ENCODE peak calls at places on chromosomes 16 and 17, in eight cellular contexts. One of them, this sample, is unnamed.

GRCh38 chr17:74288785-74289184 is 14.8 kb downstream of the DNAI2 start:
- DNase-seq in fibroblast of pulmonary artery: no peak
- DNase-seq in NCI-H446 treated with DMSO at 0.1 percent for 48 hours: no peak
- DNase-seq in midbrain: no peak
- DNase-seq in cardiac muscle cell: no peak
- DNase-seq in nephron progenitor cell: no peak
- DNase-seq in NCI-H146: no peak
- DNase-seq in GM04504: no peak
- DNase-seq in this sample: no peak

GRCh38 chr17:74768069-74768762 is 7.9 kb downstream of the NAT9 start:
- DNase-seq in midbrain: peak; percentile 50
- DNase-seq in GM04504: peak; percentile 77
- DNase-seq in NCI-H146: no peak
- DNase-seq in nephron progenitor cell: no peak
- DNase-seq in fibroblast of pulmonary artery: peak; percentile 53
- DNase-seq in cardiac muscle cell: peak; percentile 51
- DNase-seq in NCI-H446 treated with DMSO at 0.1 percent for 48 hours: peak; percentile 52
- DNase-seq in this sample: peak; percentile 42

GRCh38 chr17:79840204-79840988 is 1.2 kb upstream of the CBX4 start:
- DNase-seq in midbrain: peak; percentile 9
- DNase-seq in fibroblast of pulmonary artery: peak; percentile 64
- DNase-seq in cardiac muscle cell: peak; percentile 76
- DNase-seq in NCI-H146: peak; percentile 44
- DNase-seq in GM04504: no peak
- DNase-seq in NCI-H446 treated with DMSO at 0.1 percent for 48 hours: no peak
- DNase-seq in nephron progenitor cell: peak; percentile 51
- DNase-seq in this sample: peak; percentile 74

GRCh38 chr16:19085679-19086200 is 18.3 kb downstream of the COQ7 start:
- DNase-seq in nephron progenitor cell: no peak
- DNase-seq in fibroblast of pulmonary artery: peak; percentile 33
- DNase-seq in GM04504: no peak
- DNase-seq in cardiac muscle cell: peak; percentile 67
- DNase-seq in NCI-H446 treated with DMSO at 0.1 percent for 48 hours: no peak
- DNase-seq in midbrain: no peak
- DNase-seq in NCI-H146: no peak
- DNase-seq in this sample: peak; percentile 42

GRCh38 chr17:37283414-37283961 is 92.3 kb upstream of the C17orf78 start:
- DNase-seq in fibroblast of pulmonary artery: peak; percentile 37
- DNase-seq in NCI-H446 treated with DMSO at 0.1 percent for 48 hours: no peak
- DNase-seq in cardiac muscle cell: peak; percentile 59
- DNase-seq in midbrain: no peak
- DNase-seq in NCI-H146: no peak
- DNase-seq in GM04504: no peak
- DNase-seq in nephron progenitor cell: no peak
- DNase-seq in this sample: no peak

GRCh38 chr16:4508806-4509205 is 29.8 kb downstream of the CDIP1 start:
- DNase-seq in fibroblast of pulmonary artery: no peak
- DNase-seq in midbrain: no peak
- DNase-seq in NCI-H146: no peak
- DNase-seq in nephron progenitor cell: no peak
- DNase-seq in cardiac muscle cell: no peak
- DNase-seq in NCI-H446 treated with DMSO at 0.1 percent for 48 hours: no peak
- DNase-seq in GM04504: no peak
- DNase-seq in this sample: no peak

GRCh38 chr16:53781023-53781605 is 77.2 kb downstream of the FTO start:
- DNase-seq in cardiac muscle cell: no peak
- DNase-seq in GM04504: no peak
- DNase-seq in NCI-H446 treated with DMSO at 0.1 percent for 48 hours: no peak
- DNase-seq in NCI-H146: peak; percentile 1
- DNase-seq in midbrain: no peak
- DNase-seq in nephron progenitor cell: no peak
- DNase-seq in fibroblast of pulmonary artery: no peak
- DNase-seq in this sample: peak; percentile 65

GRCh38 chr17:76734080-76734840 is 2.9 kb downstream of the SRSF2 start:
- DNase-seq in nephron progenitor cell: no peak
- DNase-seq in fibroblast of pulmonary artery: peak; percentile 63
- DNase-seq in NCI-H146: peak; percentile 8
- DNase-seq in GM04504: no peak
- DNase-seq in NCI-H446 treated with DMSO at 0.1 percent for 48 hours: no peak
- DNase-seq in midbrain: no peak
- DNase-seq in cardiac muscle cell: peak; percentile 60
- DNase-seq in this sample: peak; percentile 41

GRCh38 chr17:17783121-17783824 is 53.5 kb downstream of the SREBF1 start:
- DNase-seq in midbrain: peak; percentile 72
- DNase-seq in nephron progenitor cell: peak; percentile 83
- DNase-seq in fibroblast of pulmonary artery: peak; percentile 21
- DNase-seq in cardiac muscle cell: peak; percentile 47
- DNase-seq in NCI-H446 treated with DMSO at 0.1 percent for 48 hours: no peak
- DNase-seq in NCI-H146: peak; percentile 91
- DNase-seq in GM04504: no peak
- DNase-seq in this sample: peak; percentile 95

GRCh38 chr16:89137666-89138512 is 33.7 kb upstream of the CDH15 start:
- DNase-seq in fibroblast of pulmonary artery: no peak
- DNase-seq in GM04504: no peak
- DNase-seq in NCI-H146: no peak
- DNase-seq in nephron progenitor cell: no peak
- DNase-seq in cardiac muscle cell: no peak
- DNase-seq in midbrain: no peak
- DNase-seq in NCI-H446 treated with DMSO at 0.1 percent for 48 hours: no peak
- DNase-seq in this sample: no peak

GRCh38 chr16:85530370-85530739 is 82.8 kb upstream of the GSE1 start:
- DNase-seq in fibroblast of pulmonary artery: no peak
- DNase-seq in NCI-H446 treated with DMSO at 0.1 percent for 48 hours: no peak
- DNase-seq in GM04504: no peak
- DNase-seq in cardiac muscle cell: no peak
- DNase-seq in NCI-H146: no peak
- DNase-seq in nephron progenitor cell: no peak
- DNase-seq in midbrain: no peak
- DNase-seq in this sample: no peak

GRCh38 chr16:53911506-53911905 is 207.6 kb downstream of the FTO start:
- DNase-seq in NCI-H146: no peak
- DNase-seq in NCI-H446 treated with DMSO at 0.1 percent for 48 hours: no peak
- DNase-seq in cardiac muscle cell: no peak
- DNase-seq in fibroblast of pulmonary artery: no peak
- DNase-seq in nephron progenitor cell: no peak
- DNase-seq in GM04504: no peak
- DNase-seq in midbrain: no peak
- DNase-seq in this sample: peak; percentile 11

GRCh38 chr17:13337864-13338371 is 263.8 kb downstream of the HS3ST3A1 start:
- DNase-seq in nephron progenitor cell: peak; percentile 24
- DNase-seq in NCI-H146: peak; percentile 79
- DNase-seq in NCI-H446 treated with DMSO at 0.1 percent for 48 hours: no peak
- DNase-seq in cardiac muscle cell: peak; percentile 81
- DNase-seq in fibroblast of pulmonary artery: peak; percentile 82
- DNase-seq in midbrain: peak; percentile 50
- DNase-seq in GM04504: peak; percentile 46
- DNase-seq in this sample: peak; percentile 61

GRCh38 chr17:14201087-14201486 is 35.6 kb downstream of the CDRT15 start:
- DNase-seq in cardiac muscle cell: peak; percentile 44
- DNase-seq in GM04504: no peak
- DNase-seq in NCI-H446 treated with DMSO at 0.1 percent for 48 hours: no peak
- DNase-seq in nephron progenitor cell: no peak
- DNase-seq in NCI-H146: no peak
- DNase-seq in midbrain: no peak
- DNase-seq in fibroblast of pulmonary artery: peak; percentile 11
- DNase-seq in this sample: no peak

GRCh38 chr16:82699262-82699661 is 72.5 kb downstream of the CDH13 start:
- DNase-seq in nephron progenitor cell: no peak
- DNase-seq in cardiac muscle cell: no peak
- DNase-seq in midbrain: no peak
- DNase-seq in NCI-H146: no peak
- DNase-seq in fibroblast of pulmonary artery: no peak
- DNase-seq in NCI-H446 treated with DMSO at 0.1 percent for 48 hours: no peak
- DNase-seq in GM04504: no peak
- DNase-seq in this sample: no peak

GRCh38 chr16:51759329-51759728 is 608.3 kb upstream of the SALL1 start:
- DNase-seq in cardiac muscle cell: no peak
- DNase-seq in NCI-H146: no peak
- DNase-seq in GM04504: no peak
- DNase-seq in fibroblast of pulmonary artery: no peak
- DNase-seq in NCI-H446 treated with DMSO at 0.1 percent for 48 hours: no peak
- DNase-seq in midbrain: no peak
- DNase-seq in nephron progenitor cell: no peak
- DNase-seq in this sample: no peak

GRCh38 chr17:9021985-9022552 is 759 bp downstream of the NTN1 start:
- DNase-seq in fibroblast of pulmonary artery: peak; percentile 21
- DNase-seq in NCI-H446 treated with DMSO at 0.1 percent for 48 hours: no peak
- DNase-seq in GM04504: no peak
- DNase-seq in NCI-H146: peak; percentile 38
- DNase-seq in cardiac muscle cell: peak; percentile 43
- DNase-seq in nephron progenitor cell: peak; percentile 72
- DNase-seq in midbrain: no peak
- DNase-seq in this sample: peak; percentile 14

GRCh38 chr17:81955756-81956544 is 5.0 kb downstream of the NOTUM start:
- DNase-seq in GM04504: no peak
- DNase-seq in cardiac muscle cell: no peak
- DNase-seq in fibroblast of pulmonary artery: no peak
- DNase-seq in midbrain: no peak
- DNase-seq in NCI-H446 treated with DMSO at 0.1 percent for 48 hours: no peak
- DNase-seq in NCI-H146: no peak
- DNase-seq in nephron progenitor cell: no peak
- DNase-seq in this sample: no peak

GRCh38 chr16:59573528-59574271 is 839.6 kb upstream of the GOT2 start:
- DNase-seq in fibroblast of pulmonary artery: peak; percentile 71
- DNase-seq in midbrain: no peak
- DNase-seq in GM04504: peak; percentile 28
- DNase-seq in cardiac muscle cell: peak; percentile 69
- DNase-seq in nephron progenitor cell: no peak
- DNase-seq in NCI-H146: no peak
- DNase-seq in NCI-H446 treated with DMSO at 0.1 percent for 48 hours: no peak
- DNase-seq in this sample: no peak

GRCh38 chr16:67241008-67241900 is 6.0 kb downstream of the FHOD1 start:
- DNase-seq in fibroblast of pulmonary artery: peak; percentile 74
- DNase-seq in nephron progenitor cell: no peak
- DNase-seq in NCI-H146: no peak
- DNase-seq in midbrain: peak; percentile 29
- DNase-seq in GM04504: peak; percentile 77
- DNase-seq in NCI-H446 treated with DMSO at 0.1 percent for 48 hours: no peak
- DNase-seq in cardiac muscle cell: peak; percentile 77
- DNase-seq in this sample: no peak

GRCh38 chr16:7651803-7652570 is 319.3 kb downstream of the RBFOX1 start:
- DNase-seq in cardiac muscle cell: no peak
- DNase-seq in fibroblast of pulmonary artery: no peak
- DNase-seq in midbrain: no peak
- DNase-seq in NCI-H146: no peak
- DNase-seq in NCI-H446 treated with DMSO at 0.1 percent for 48 hours: no peak
- DNase-seq in GM04504: no peak
- DNase-seq in nephron progenitor cell: no peak
- DNase-seq in this sample: no peak

GRCh38 chr17:74008196-74008595 is 195.3 kb upstream of the RPL38 start:
- DNase-seq in NCI-H146: no peak
- DNase-seq in NCI-H446 treated with DMSO at 0.1 percent for 48 hours: no peak
- DNase-seq in cardiac muscle cell: peak; percentile 9
- DNase-seq in midbrain: no peak
- DNase-seq in GM04504: no peak
- DNase-seq in fibroblast of pulmonary artery: no peak
- DNase-seq in nephron progenitor cell: no peak
- DNase-seq in this sample: peak; percentile 52

This sample was measured in NCI-H69.